ENCODE peak calls at places on chromosomes 3 and 15, in ten cellular contexts. Q, B, N, K, M, T, V, E, G and O are unnamed samples.

GRCh38 chr3:107372506-107372905 is 4.7 kb upstream of the CCDC54 start:
- DNase-seq in Q (no peak), B (no peak), N (no peak), K (no peak), M (no peak), T (no peak), V (no peak), E (no peak), G (no peak), O (no peak)

GRCh38 chr3:78255403-78255802 is 1215.5 kb downstream of the ROBO2 start:
- DNase-seq in Q (peak), B (no peak), N (no peak), K (no peak), M (no peak), T (no peak), V (no peak), E (no peak), G (no peak), O (no peak)

GRCh38 chr15:31377030-31377429 is 50.4 kb downstream of the KLF13 start:
- DNase-seq in Q (no peak), B (no peak), N (no peak), K (no peak), M (no peak), T (no peak), V (no peak), E (peak), G (peak), O (no peak)

GRCh38 chr15:43899928-43900327 is 73.1 kb downstream of the WDR76 start:
- DNase-seq in Q (no peak), B (no peak), N (no peak), K (no peak), M (no peak), T (peak), V (no peak), E (no peak), G (no peak), O (no peak)

GRCh38 chr15:82852906-82853635 is 43.6 kb downstream of the WHAMM start:
- DNase-seq in Q (no peak), B (peak), N (no peak), K (no peak), M (no peak), T (no peak), V (no peak), E (no peak), G (peak), O (no peak)

GRCh38 chr3:52959773-52960172 is 62.4 kb upstream of the STIMATE start:
- DNase-seq in Q (peak), B (no peak), N (no peak), K (no peak), M (no peak), T (no peak), V (no peak), E (no peak), G (no peak), O (no peak)

GRCh38 chr3:65576942-65577341 is 461.8 kb downstream of the MAGI1 start:
- DNase-seq in Q (peak), B (no peak), N (no peak), K (no peak), M (no peak), T (no peak), V (no peak), E (no peak), G (no peak), O (no peak)

GRCh38 chr15:45439521-45439931 is 61.2 kb upstream of the GATM start:
- DNase-seq in Q (no peak), B (no peak), N (no peak), K (no peak), M (no peak), T (no peak), V (peak), E (no peak), G (no peak), O (no peak)

DNA sequence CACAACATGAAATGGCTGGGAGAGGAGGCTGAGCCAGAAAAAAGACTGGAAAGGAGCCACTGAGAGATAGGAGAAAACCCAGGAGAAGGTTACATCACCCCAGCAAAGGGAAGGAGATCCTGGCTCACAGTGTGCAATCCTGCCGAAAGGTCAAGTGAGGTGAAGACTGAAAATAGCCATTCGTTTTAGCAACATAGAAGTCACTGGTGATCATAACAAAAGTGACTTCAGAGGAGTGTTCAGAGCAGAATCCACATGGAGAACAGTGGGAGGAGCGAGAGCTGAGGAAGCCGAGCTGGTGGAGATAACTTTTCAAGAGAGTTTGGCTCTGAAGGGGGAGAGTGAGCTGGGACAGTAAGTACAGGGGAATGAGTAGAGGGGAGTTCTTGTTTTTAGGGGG is 5.4 kb upstream of the HEG1 start:
- DNase-seq in Q (peak), B (no peak), N (no peak), K (no peak), M (peak), T (no peak), V (no peak), E (no peak), G (peak), O (no peak)
- TF ChIP-seq POLR2A in Q (no peak), B (no peak), N (no peak), K (no peak), M (no peak), T (no peak), V (no peak), E (no peak), G (no peak), O (no peak)

GRCh38 chr3:72576563-72576962 is 271.7 kb downstream of the SHQ1 start:
- DNase-seq in Q (no peak), B (no peak), N (no peak), K (no peak), M (no peak), T (no peak), V (no peak), E (no peak), G (no peak), O (no peak)
- TF ChIP-seq POLR2A in Q (no peak), B (no peak), N (no peak), K (no peak), M (no peak), T (no peak), V (no peak), E (no peak), G (no peak), O (no peak)

GRCh38 chr3:47824541-47825473 is 21.9 kb downstream of the DHX30 start:
- DNase-seq in Q (peak), B (peak), N (peak), K (peak), M (peak), T (peak), V (peak), E (peak), G (peak), O (peak)
- TF ChIP-seq POLR2A in Q (peak), B (no peak), N (no peak), K (no peak), M (no peak), T (peak), V (peak), E (no peak), G (no peak), O (peak)

GRCh38 chr3:187139895-187140253 is 578 bp upstream of the RPL39L start:
- DNase-seq in Q (no peak), B (no peak), N (no peak), K (no peak), M (no peak), T (no peak), V (no peak), E (no peak), G (no peak), O (no peak)

GRCh38 chr3:187136347-187136746 is 2.9 kb downstream of the RPL39L start:
- DNase-seq in Q (no peak), B (no peak), N (no peak), K (no peak), M (no peak), T (no peak), V (no peak), E (no peak), G (no peak), O (no peak)

GRCh38 chr3:187136936-187137335 is 2.4 kb downstream of the RPL39L start:
- DNase-seq in Q (peak), B (no peak), N (no peak), K (no peak), M (no peak), T (no peak), V (no peak), E (no peak), G (no peak), O (no peak)

GRCh38 chr3:187139126-187139894 is at the start of gene RPL39L:
- DNase-seq in Q (peak), B (peak), N (peak), K (peak), M (peak), T (peak), V (no peak), E (peak), G (peak), O (peak)
- TF ChIP-seq POLR2A in Q (peak), B (no peak), N (no peak), K (peak), M (no peak), T (peak), V (no peak), E (no peak), G (no peak), O (peak)

GRCh38 chr3:161991901-161992300 is 495.3 kb downstream of the OTOL1 start:
- DNase-seq in Q (no peak), B (no peak), N (no peak), K (no peak), M (no peak), T (no peak), V (no peak), E (no peak), G (no peak), O (no peak)

GRCh38 chr3:161987933-161988332 is 491.3 kb downstream of the OTOL1 start:
- DNase-seq in Q (no peak), B (no peak), N (no peak), K (no peak), M (no peak), T (no peak), V (no peak), E (no peak), G (no peak), O (no peak)

GRCh38 chr3:161990036-161990435 is 493.4 kb downstream of the OTOL1 start:
- DNase-seq in Q (no peak), B (no peak), N (no peak), K (no peak), M (no peak), T (no peak), V (no peak), E (no peak), G (no peak), O (no peak)

DNA sequence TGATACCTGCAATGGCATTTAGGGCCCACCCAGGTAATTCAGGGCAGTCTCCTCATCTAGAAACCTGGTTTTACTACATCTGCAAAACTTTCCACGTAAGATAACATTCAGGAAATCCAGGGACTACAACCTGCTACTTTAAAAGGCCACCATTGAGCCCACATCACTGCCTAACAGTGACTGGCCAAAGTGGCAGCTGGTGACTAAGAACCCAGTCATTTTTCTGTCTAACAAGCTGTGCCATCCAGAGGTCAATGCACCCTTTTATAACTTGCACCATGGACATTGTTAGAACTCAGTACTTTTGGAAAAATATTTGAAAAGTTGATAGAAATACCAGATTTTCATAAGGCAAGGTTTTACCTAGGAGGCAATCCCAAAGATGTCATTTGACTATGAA is 492.4 kb downstream of the OTOL1 start:
- DNase-seq in Q (no peak), B (no peak), N (no peak), K (no peak), M (no peak), T (no peak), V (no peak), E (no peak), G (no peak), O (no peak)
- TF ChIP-seq POLR2A in Q (no peak), B (no peak), N (no peak), K (no peak), M (no peak), T (no peak), V (no peak), E (no peak), G (no peak), O (no peak)

GRCh38 chr3:139355937-139356336 is 12.1 kb downstream of the MRPS22 start:
- DNase-seq in Q (no peak), B (no peak), N (no peak), K (no peak), M (no peak), T (no peak), V (no peak), E (no peak), G (no peak), O (no peak)

GRCh38 chr3:139355502-139355901 is 11.7 kb downstream of the MRPS22 start:
- DNase-seq in Q (peak), B (no peak), N (no peak), K (no peak), M (no peak), T (no peak), V (no peak), E (no peak), G (no peak), O (no peak)

GRCh38 chr3:139357899-139358298 is 14.1 kb downstream of the MRPS22 start:
- DNase-seq in Q (no peak), B (no peak), N (no peak), K (no peak), M (no peak), T (no peak), V (no peak), E (no peak), G (no peak), O (no peak)

GRCh38 chr3:139353920-139354556 is 10.2 kb downstream of the MRPS22 start:
- DNase-seq in Q (peak), B (no peak), N (no peak), K (no peak), M (peak), T (peak), V (peak), E (no peak), G (no peak), O (peak)

DNA sequence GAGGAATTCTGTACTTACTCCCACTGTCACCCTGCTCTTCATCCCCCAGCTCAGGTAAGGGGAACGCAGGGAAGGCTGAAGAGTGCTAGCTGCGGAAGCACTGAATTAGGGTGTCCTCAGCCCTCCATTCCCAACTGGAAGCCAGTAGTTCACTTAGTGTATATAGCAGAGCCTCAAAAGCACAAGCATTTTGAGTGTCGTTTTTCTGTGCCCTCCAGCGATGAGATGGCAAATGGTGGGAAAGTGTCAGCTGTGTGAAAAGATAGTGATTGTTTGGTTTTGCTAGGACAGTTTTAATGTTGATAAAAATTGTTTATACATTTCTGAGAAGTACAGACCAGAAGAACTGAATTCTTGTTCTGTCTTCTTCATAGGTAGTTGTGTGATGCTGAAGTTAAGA is 10.8 kb downstream of the MRPS22 start:
- DNase-seq in Q (no peak), B (no peak), N (no peak), K (no peak), M (no peak), T (no peak), V (no peak), E (no peak), G (no peak), O (no peak)
- TF ChIP-seq POLR2A in Q (no peak), B (no peak), N (no peak), K (no peak), M (no peak), T (peak), V (no peak), E (no peak), G (no peak), O (no peak)

GRCh38 chr15:65184944-65185717 is at the start of gene CLPX:
- DNase-seq in Q (peak), B (peak), N (peak), K (peak), M (peak), T (peak), V (peak), E (peak), G (peak), O (peak)
- TF ChIP-seq POLR2A in Q (peak), B (no peak), N (no peak), K (peak), M (no peak), T (peak), V (peak), E (no peak), G (no peak), O (peak)

GRCh38 chr15:84606653-84607120 is 5.9 kb downstream of the ZSCAN2 start:
- DNase-seq in Q (no peak), B (peak), N (no peak), K (no peak), M (no peak), T (no peak), V (peak), E (no peak), G (no peak), O (no peak)
- TF ChIP-seq POLR2A in Q (no peak), B (no peak), N (no peak), K (no peak), M (no peak), T (no peak), V (no peak), E (no peak), G (no peak), O (no peak)